ENCODE peak calls at places on chromosomes 2 and 18, in six cellular contexts. E is AG04449; X is Peyer's patch; J is activated gamma-delta T cell treated with anti-CD3 and anti-CD28 coated beads, Interleukin-2, amount 50 U/mL, for 16 hours; C is kidney glomerular epithelial cell; N is progenitor cell of endocrine pancreas. A is an unnamed sample.

GRCh38 chr2:218879881-218880748 is 537 bp upstream of the WNT10A start:
- DNase-seq in E (no peak), X (peak; percentile 95), J (peak; percentile 62), N (no peak), C (no peak), A (no peak)

GRCh38 chr2:160203007-160203406 is 2.9 kb upstream of the ITGB6 start:
- DNase-seq in X (no peak), J (no peak), N (no peak), C (no peak), E (no peak), A (no peak)

GRCh38 chr18:69757733-69758132 is 189.9 kb downstream of the CD226 start:
- DNase-seq in N (no peak), C (no peak), J (no peak), X (no peak), E (no peak), A (peak; percentile 44)

GRCh38 chr2:225165052-225165451 is 122.8 kb upstream of the DOCK10 start:
- DNase-seq in N (no peak), J (no peak), C (peak; percentile 55), E (peak; percentile 31), X (no peak), A (no peak)

GRCh38 chr18:76981388-76981968 is 151.1 kb downstream of the MBP start:
- DNase-seq in X (no peak), N (no peak), E (no peak), J (no peak), C (no peak), A (no peak)

GRCh38 chr18:22703883-22704626 is 229.1 kb upstream of the RBBP8 start:
- DNase-seq in J (peak; percentile 2), E (no peak), X (no peak), N (no peak), C (peak; percentile 72), A (peak; percentile 36)

GRCh38 chr2:239822146-239822945 is 202.8 kb downstream of the NDUFA10 start:
- DNase-seq in X (no peak), J (no peak), N (peak; percentile 3), E (no peak), C (no peak), A (no peak)

GRCh38 chr2:152506843-152507242 is 171.9 kb downstream of the FMNL2 start:
- DNase-seq in X (no peak), C (peak; percentile 67), E (no peak), J (no peak), N (no peak), A (peak; percentile 38)

A was measured in NCI-H460.